ENCODE peak calls at places on chromosomes 3 and 15, in nine cellular contexts. One of them, this sample, is unnamed.

GRCh38 chr3:146145642-146146041 is 15.3 kb downstream of the PLOD2 start:
- DNase-seq in WERI-Rb-1: no peak
- DNase-seq in nephron progenitor cell: no peak
- DNase-seq in stimulated activated CD8-positive, alpha-beta memory T cell treated with anti-CD3 and anti-CD28 coated beads, Interleukin-12 subunit alpha, Interleukin-12 subunit beta, amount 100 ng/mL, for 1 hour: no peak
- DNase-seq in uterus: no peak
- DNase-seq in AG09319: no peak
- DNase-seq in GM12864: no peak
- DNase-seq in A172: no peak
- DNase-seq in A549: no peak
- DNase-seq in this sample: no peak

GRCh38 chr15:97521894-97522293 is 438.6 kb upstream of the ARRDC4 start:
- DNase-seq in nephron progenitor cell: peak; percentile 43
- DNase-seq in AG09319: no peak
- DNase-seq in uterus: no peak
- DNase-seq in A172: no peak
- DNase-seq in stimulated activated CD8-positive, alpha-beta memory T cell treated with anti-CD3 and anti-CD28 coated beads, Interleukin-12 subunit alpha, Interleukin-12 subunit beta, amount 100 ng/mL, for 1 hour: no peak
- DNase-seq in A549: no peak
- DNase-seq in GM12864: no peak
- DNase-seq in WERI-Rb-1: no peak
- DNase-seq in this sample: no peak

GRCh38 chr3:47418167-47419082 is 37.6 kb downstream of the PTPN23 start:
- DNase-seq in AG09319: no peak
- DNase-seq in nephron progenitor cell: no peak
- DNase-seq in GM12864: no peak
- DNase-seq in A172: no peak
- DNase-seq in WERI-Rb-1: peak; percentile 15
- DNase-seq in A549: peak; percentile 40
- DNase-seq in uterus: no peak
- DNase-seq in stimulated activated CD8-positive, alpha-beta memory T cell treated with anti-CD3 and anti-CD28 coated beads, Interleukin-12 subunit alpha, Interleukin-12 subunit beta, amount 100 ng/mL, for 1 hour: no peak
- DNase-seq in this sample: no peak

GRCh38 chr15:53580371-53580770 is 179.1 kb downstream of the WDR72 start:
- DNase-seq in uterus: no peak
- DNase-seq in stimulated activated CD8-positive, alpha-beta memory T cell treated with anti-CD3 and anti-CD28 coated beads, Interleukin-12 subunit alpha, Interleukin-12 subunit beta, amount 100 ng/mL, for 1 hour: no peak
- DNase-seq in GM12864: no peak
- DNase-seq in WERI-Rb-1: no peak
- DNase-seq in AG09319: no peak
- DNase-seq in A172: no peak
- DNase-seq in nephron progenitor cell: peak; percentile 21
- DNase-seq in A549: no peak
- DNase-seq in this sample: no peak

GRCh38 chr15:85579957-85580694 is 199.7 kb downstream of the AKAP13 start:
- DNase-seq in uterus: peak; percentile 32
- DNase-seq in AG09319: no peak
- DNase-seq in GM12864: no peak
- DNase-seq in stimulated activated CD8-positive, alpha-beta memory T cell treated with anti-CD3 and anti-CD28 coated beads, Interleukin-12 subunit alpha, Interleukin-12 subunit beta, amount 100 ng/mL, for 1 hour: no peak
- DNase-seq in nephron progenitor cell: no peak
- DNase-seq in A549: peak; percentile 79
- DNase-seq in A172: no peak
- DNase-seq in WERI-Rb-1: no peak
- DNase-seq in this sample: no peak

GRCh38 chr3:63911395-63911900 is 735 bp downstream of the SCAANT1 start:
- DNase-seq in GM12864: no peak
- DNase-seq in WERI-Rb-1: no peak
- DNase-seq in AG09319: no peak
- DNase-seq in A549: no peak
- DNase-seq in uterus: no peak
- DNase-seq in nephron progenitor cell: no peak
- DNase-seq in A172: peak; percentile 11
- DNase-seq in stimulated activated CD8-positive, alpha-beta memory T cell treated with anti-CD3 and anti-CD28 coated beads, Interleukin-12 subunit alpha, Interleukin-12 subunit beta, amount 100 ng/mL, for 1 hour: no peak
- DNase-seq in this sample: no peak

GRCh38 chr3:105490045-105490444 is 123.3 kb downstream of the ALCAM start:
- DNase-seq in nephron progenitor cell: no peak
- DNase-seq in GM12864: no peak
- DNase-seq in A172: no peak
- DNase-seq in WERI-Rb-1: no peak
- DNase-seq in AG09319: no peak
- DNase-seq in uterus: no peak
- DNase-seq in stimulated activated CD8-positive, alpha-beta memory T cell treated with anti-CD3 and anti-CD28 coated beads, Interleukin-12 subunit alpha, Interleukin-12 subunit beta, amount 100 ng/mL, for 1 hour: no peak
- DNase-seq in A549: no peak
- DNase-seq in this sample: no peak

GRCh38 chr3:36729204-36730056 is 34.9 kb downstream of the DCLK3 start:
- DNase-seq in WERI-Rb-1: no peak
- DNase-seq in nephron progenitor cell: no peak
- DNase-seq in AG09319: peak; percentile 28
- DNase-seq in A172: peak; percentile 43
- DNase-seq in GM12864: peak; percentile 16
- DNase-seq in uterus: no peak
- DNase-seq in stimulated activated CD8-positive, alpha-beta memory T cell treated with anti-CD3 and anti-CD28 coated beads, Interleukin-12 subunit alpha, Interleukin-12 subunit beta, amount 100 ng/mL, for 1 hour: no peak
- DNase-seq in A549: peak; percentile 47
- DNase-seq in this sample: peak; percentile 41

GRCh38 chr3:99710094-99710493 is 71.7 kb downstream of the COL8A1 start:
- DNase-seq in WERI-Rb-1: no peak
- DNase-seq in A549: no peak
- DNase-seq in uterus: no peak
- DNase-seq in AG09319: no peak
- DNase-seq in stimulated activated CD8-positive, alpha-beta memory T cell treated with anti-CD3 and anti-CD28 coated beads, Interleukin-12 subunit alpha, Interleukin-12 subunit beta, amount 100 ng/mL, for 1 hour: no peak
- DNase-seq in nephron progenitor cell: no peak
- DNase-seq in A172: peak; percentile 23
- DNase-seq in GM12864: no peak
- DNase-seq in this sample: no peak

GRCh38 chr3:195899701-195900425 is 8.5 kb downstream of the TNK2 start:
- DNase-seq in stimulated activated CD8-positive, alpha-beta memory T cell treated with anti-CD3 and anti-CD28 coated beads, Interleukin-12 subunit alpha, Interleukin-12 subunit beta, amount 100 ng/mL, for 1 hour: no peak
- DNase-seq in WERI-Rb-1: no peak
- DNase-seq in A549: no peak
- DNase-seq in uterus: no peak
- DNase-seq in A172: no peak
- DNase-seq in nephron progenitor cell: no peak
- DNase-seq in AG09319: no peak
- DNase-seq in GM12864: no peak
- DNase-seq in this sample: no peak

GRCh38 chr3:102533784-102534183 is 99.0 kb downstream of the ZPLD1 start:
- DNase-seq in uterus: no peak
- DNase-seq in A172: no peak
- DNase-seq in nephron progenitor cell: no peak
- DNase-seq in AG09319: no peak
- DNase-seq in stimulated activated CD8-positive, alpha-beta memory T cell treated with anti-CD3 and anti-CD28 coated beads, Interleukin-12 subunit alpha, Interleukin-12 subunit beta, amount 100 ng/mL, for 1 hour: no peak
- DNase-seq in WERI-Rb-1: no peak
- DNase-seq in GM12864: no peak
- DNase-seq in A549: no peak
- DNase-seq in this sample: no peak

GRCh38 chr15:43133429-43134156 is at the start of gene TMEM62:
- DNase-seq in stimulated activated CD8-positive, alpha-beta memory T cell treated with anti-CD3 and anti-CD28 coated beads, Interleukin-12 subunit alpha, Interleukin-12 subunit beta, amount 100 ng/mL, for 1 hour: peak; percentile 29
- DNase-seq in AG09319: peak; percentile 5
- DNase-seq in nephron progenitor cell: peak; percentile 76
- DNase-seq in A172: peak; percentile 65
- DNase-seq in A549: peak; percentile 73
- DNase-seq in uterus: peak; percentile 62
- DNase-seq in WERI-Rb-1: peak; percentile 79
- DNase-seq in GM12864: peak; percentile 74
- DNase-seq in this sample: peak; percentile 58

GRCh38 chr3:170751083-170751893 is 118.7 kb downstream of the RPL22L1 start:
- DNase-seq in AG09319: peak; percentile 89
- DNase-seq in GM12864: no peak
- DNase-seq in stimulated activated CD8-positive, alpha-beta memory T cell treated with anti-CD3 and anti-CD28 coated beads, Interleukin-12 subunit alpha, Interleukin-12 subunit beta, amount 100 ng/mL, for 1 hour: no peak
- DNase-seq in uterus: peak; percentile 38
- DNase-seq in WERI-Rb-1: no peak
- DNase-seq in A172: peak; percentile 91
- DNase-seq in nephron progenitor cell: no peak
- DNase-seq in A549: peak; percentile 9
- DNase-seq in this sample: no peak

GRCh38 chr3:153768559-153769469 is 352.4 kb upstream of the ARHGEF26 start:
- DNase-seq in nephron progenitor cell: peak; percentile 30
- DNase-seq in A549: peak; percentile 31
- DNase-seq in A172: peak; percentile 55
- DNase-seq in stimulated activated CD8-positive, alpha-beta memory T cell treated with anti-CD3 and anti-CD28 coated beads, Interleukin-12 subunit alpha, Interleukin-12 subunit beta, amount 100 ng/mL, for 1 hour: peak; percentile 30
- DNase-seq in GM12864: peak; percentile 27
- DNase-seq in AG09319: peak; percentile 38
- DNase-seq in uterus: no peak
- DNase-seq in WERI-Rb-1: peak; percentile 52
- DNase-seq in this sample: peak; percentile 65

GRCh38 chr3:134459506-134460041 is 26.2 kb downstream of the ANAPC13 start:
- DNase-seq in uterus: no peak
- DNase-seq in nephron progenitor cell: no peak
- DNase-seq in WERI-Rb-1: no peak
- DNase-seq in stimulated activated CD8-positive, alpha-beta memory T cell treated with anti-CD3 and anti-CD28 coated beads, Interleukin-12 subunit alpha, Interleukin-12 subunit beta, amount 100 ng/mL, for 1 hour: no peak
- DNase-seq in AG09319: no peak
- DNase-seq in GM12864: no peak
- DNase-seq in A549: no peak
- DNase-seq in A172: no peak
- DNase-seq in this sample: no peak

This sample was measured in HEK293T.